ENCODE peak calls at places on chromosomes 16 and 17, in ten cellular contexts. One of them, this sample, is unnamed.
A peak's percentile ranks its signal among the peaks of the same experiment; 100 is the strongest.

GRCh38 chr17:82869536-82869935 is 29.7 kb upstream of the ZNF750 start:
- DNase-seq in astrocyte of the spinal cord: no peak
- DNase-seq in brain microvascular endothelial cell: no peak
- DNase-seq in HEK293T: no peak
- DNase-seq in NCI-H446: no peak
- DNase-seq in AG09319: no peak
- DNase-seq in transverse colon: no peak
- DNase-seq in stimulated activated CD4-positive, alpha-beta T cell treated with anti-CD3 and anti-CD28 coated beads, TNF-alpha, amount 100 ng/mL, for 24 hours: no peak
- DNase-seq in GM10248: no peak
- DNase-seq in tibial nerve: no peak
- DNase-seq in this sample: no peak

GRCh38 chr16:86930001-86930400 is 351.7 kb downstream of the FOXL1 start:
- DNase-seq in astrocyte of the spinal cord: no peak
- DNase-seq in brain microvascular endothelial cell: no peak
- DNase-seq in HEK293T: no peak
- DNase-seq in NCI-H446: no peak
- DNase-seq in AG09319: no peak
- DNase-seq in transverse colon: no peak
- DNase-seq in stimulated activated CD4-positive, alpha-beta T cell treated with anti-CD3 and anti-CD28 coated beads, TNF-alpha, amount 100 ng/mL, for 24 hours: no peak
- DNase-seq in GM10248: no peak
- DNase-seq in tibial nerve: no peak
- DNase-seq in this sample: no peak

GRCh38 chr17:42698736-42699414 is 16.5 kb downstream of the CNTNAP1 start:
- DNase-seq in astrocyte of the spinal cord: peak; percentile 63
- DNase-seq in brain microvascular endothelial cell: no peak
- DNase-seq in HEK293T: no peak
- DNase-seq in NCI-H446: no peak
- DNase-seq in AG09319: peak; percentile 64
- DNase-seq in transverse colon: no peak
- DNase-seq in stimulated activated CD4-positive, alpha-beta T cell treated with anti-CD3 and anti-CD28 coated beads, TNF-alpha, amount 100 ng/mL, for 24 hours: no peak
- DNase-seq in GM10248: no peak
- DNase-seq in tibial nerve: no peak
- DNase-seq in this sample: no peak

GRCh38 chr16:83356266-83356665 is 451.5 kb upstream of the HSBP1 start:
- DNase-seq in astrocyte of the spinal cord: peak; percentile 61
- DNase-seq in brain microvascular endothelial cell: peak; percentile 60
- DNase-seq in HEK293T: peak; percentile 51
- DNase-seq in NCI-H446: peak; percentile 13
- DNase-seq in AG09319: peak; percentile 43
- DNase-seq in transverse colon: no peak
- DNase-seq in stimulated activated CD4-positive, alpha-beta T cell treated with anti-CD3 and anti-CD28 coated beads, TNF-alpha, amount 100 ng/mL, for 24 hours: no peak
- DNase-seq in GM10248: peak; percentile 37
- DNase-seq in tibial nerve: peak; percentile 19
- DNase-seq in this sample: no peak

GRCh38 chr17:19642373-19642893 is 6.1 kb upstream of the ALDH3A2 start:
- DNase-seq in astrocyte of the spinal cord: no peak
- DNase-seq in brain microvascular endothelial cell: no peak
- DNase-seq in HEK293T: no peak
- DNase-seq in NCI-H446: no peak
- DNase-seq in AG09319: no peak
- DNase-seq in transverse colon: no peak
- DNase-seq in stimulated activated CD4-positive, alpha-beta T cell treated with anti-CD3 and anti-CD28 coated beads, TNF-alpha, amount 100 ng/mL, for 24 hours: no peak
- DNase-seq in GM10248: no peak
- DNase-seq in tibial nerve: no peak
- DNase-seq in this sample: no peak

GRCh38 chr16:11781773-11782172 is 15.3 kb downstream of the ZC3H7A start:
- DNase-seq in astrocyte of the spinal cord: no peak
- DNase-seq in brain microvascular endothelial cell: no peak
- DNase-seq in HEK293T: no peak
- DNase-seq in NCI-H446: peak; percentile 69
- DNase-seq in AG09319: no peak
- DNase-seq in transverse colon: no peak
- DNase-seq in stimulated activated CD4-positive, alpha-beta T cell treated with anti-CD3 and anti-CD28 coated beads, TNF-alpha, amount 100 ng/mL, for 24 hours: no peak
- DNase-seq in GM10248: no peak
- DNase-seq in tibial nerve: no peak
- DNase-seq in this sample: peak; percentile 50

GRCh38 chr16:72936408-72936807 is 111.5 kb downstream of the ZFHX3 start:
- DNase-seq in astrocyte of the spinal cord: no peak
- DNase-seq in brain microvascular endothelial cell: no peak
- DNase-seq in HEK293T: no peak
- DNase-seq in NCI-H446: no peak
- DNase-seq in AG09319: no peak
- DNase-seq in transverse colon: no peak
- DNase-seq in stimulated activated CD4-positive, alpha-beta T cell treated with anti-CD3 and anti-CD28 coated beads, TNF-alpha, amount 100 ng/mL, for 24 hours: no peak
- DNase-seq in GM10248: no peak
- DNase-seq in tibial nerve: no peak
- DNase-seq in this sample: no peak

GRCh38 chr16:48608452-48608851 is 1.5 kb downstream of the N4BP1 start:
- DNase-seq in astrocyte of the spinal cord: no peak
- DNase-seq in brain microvascular endothelial cell: no peak
- DNase-seq in HEK293T: no peak
- DNase-seq in NCI-H446: no peak
- DNase-seq in AG09319: no peak
- DNase-seq in transverse colon: no peak
- DNase-seq in stimulated activated CD4-positive, alpha-beta T cell treated with anti-CD3 and anti-CD28 coated beads, TNF-alpha, amount 100 ng/mL, for 24 hours: no peak
- DNase-seq in GM10248: peak; percentile 75
- DNase-seq in tibial nerve: no peak
- DNase-seq in this sample: peak; percentile 66

GRCh38 chr17:14356043-14356637 is 55.3 kb downstream of the HS3ST3B1 start:
- DNase-seq in astrocyte of the spinal cord: no peak
- DNase-seq in brain microvascular endothelial cell: no peak
- DNase-seq in HEK293T: no peak
- DNase-seq in NCI-H446: no peak
- DNase-seq in AG09319: no peak
- DNase-seq in transverse colon: no peak
- DNase-seq in stimulated activated CD4-positive, alpha-beta T cell treated with anti-CD3 and anti-CD28 coated beads, TNF-alpha, amount 100 ng/mL, for 24 hours: no peak
- DNase-seq in GM10248: no peak
- DNase-seq in tibial nerve: no peak
- DNase-seq in this sample: no peak

GRCh38 chr17:58285422-58285810 is 4.7 kb upstream of the MPO start:
- DNase-seq in astrocyte of the spinal cord: no peak
- DNase-seq in brain microvascular endothelial cell: no peak
- DNase-seq in HEK293T: no peak
- DNase-seq in NCI-H446: no peak
- DNase-seq in AG09319: no peak
- DNase-seq in transverse colon: no peak
- DNase-seq in stimulated activated CD4-positive, alpha-beta T cell treated with anti-CD3 and anti-CD28 coated beads, TNF-alpha, amount 100 ng/mL, for 24 hours: no peak
- DNase-seq in GM10248: no peak
- DNase-seq in tibial nerve: no peak
- DNase-seq in this sample: no peak

GRCh38 chr17:2883544-2884203 is 87.4 kb downstream of the RAP1GAP2 start:
- DNase-seq in astrocyte of the spinal cord: peak; percentile 17
- DNase-seq in brain microvascular endothelial cell: peak; percentile 59
- DNase-seq in HEK293T: no peak
- DNase-seq in NCI-H446: peak; percentile 58
- DNase-seq in AG09319: no peak
- DNase-seq in transverse colon: no peak
- DNase-seq in stimulated activated CD4-positive, alpha-beta T cell treated with anti-CD3 and anti-CD28 coated beads, TNF-alpha, amount 100 ng/mL, for 24 hours: no peak
- DNase-seq in GM10248: no peak
- DNase-seq in tibial nerve: no peak
- DNase-seq in this sample: no peak

GRCh38 chr17:73723317-73723716 is 79.1 kb upstream of the SDK2 start:
- DNase-seq in astrocyte of the spinal cord: no peak
- DNase-seq in brain microvascular endothelial cell: no peak
- DNase-seq in HEK293T: no peak
- DNase-seq in NCI-H446: no peak
- DNase-seq in AG09319: no peak
- DNase-seq in transverse colon: no peak
- DNase-seq in stimulated activated CD4-positive, alpha-beta T cell treated with anti-CD3 and anti-CD28 coated beads, TNF-alpha, amount 100 ng/mL, for 24 hours: no peak
- DNase-seq in GM10248: no peak
- DNase-seq in tibial nerve: no peak
- DNase-seq in this sample: no peak

GRCh38 chr17:7835818-7836595 is 2.0 kb downstream of the KDM6B start:
- DNase-seq in astrocyte of the spinal cord: peak; percentile 70
- DNase-seq in brain microvascular endothelial cell: peak; percentile 36
- DNase-seq in HEK293T: no peak
- DNase-seq in NCI-H446: peak; percentile 77
- DNase-seq in AG09319: no peak
- DNase-seq in transverse colon: peak; percentile 81
- DNase-seq in stimulated activated CD4-positive, alpha-beta T cell treated with anti-CD3 and anti-CD28 coated beads, TNF-alpha, amount 100 ng/mL, for 24 hours: no peak
- DNase-seq in GM10248: no peak
- DNase-seq in tibial nerve: peak; percentile 73
- DNase-seq in this sample: no peak

GRCh38 chr17:38735161-38735997 is 5.2 kb downstream of the CISD3 start:
- DNase-seq in astrocyte of the spinal cord: no peak
- DNase-seq in brain microvascular endothelial cell: no peak
- DNase-seq in HEK293T: peak; percentile 68
- DNase-seq in NCI-H446: peak; percentile 49
- DNase-seq in AG09319: no peak
- DNase-seq in transverse colon: peak; percentile 66
- DNase-seq in stimulated activated CD4-positive, alpha-beta T cell treated with anti-CD3 and anti-CD28 coated beads, TNF-alpha, amount 100 ng/mL, for 24 hours: peak; percentile 71
- DNase-seq in GM10248: peak; percentile 87
- DNase-seq in tibial nerve: peak; percentile 56
- DNase-seq in this sample: no peak

GRCh38 chr16:49468611-49469322 is 95.2 kb downstream of the C16orf78 start:
- DNase-seq in astrocyte of the spinal cord: no peak
- DNase-seq in brain microvascular endothelial cell: no peak
- DNase-seq in HEK293T: no peak
- DNase-seq in NCI-H446: no peak
- DNase-seq in AG09319: no peak
- DNase-seq in transverse colon: no peak
- DNase-seq in stimulated activated CD4-positive, alpha-beta T cell treated with anti-CD3 and anti-CD28 coated beads, TNF-alpha, amount 100 ng/mL, for 24 hours: no peak
- DNase-seq in GM10248: no peak
- DNase-seq in tibial nerve: no peak
- DNase-seq in this sample: no peak

GRCh38 chr17:43695968-43696865 is 34.5 kb upstream of the MEOX1 start:
- DNase-seq in astrocyte of the spinal cord: no peak
- DNase-seq in brain microvascular endothelial cell: no peak
- DNase-seq in HEK293T: no peak
- DNase-seq in NCI-H446: peak; percentile 84
- DNase-seq in AG09319: no peak
- DNase-seq in transverse colon: no peak
- DNase-seq in stimulated activated CD4-positive, alpha-beta T cell treated with anti-CD3 and anti-CD28 coated beads, TNF-alpha, amount 100 ng/mL, for 24 hours: no peak
- DNase-seq in GM10248: no peak
- DNase-seq in tibial nerve: no peak
- DNase-seq in this sample: no peak

GRCh38 chr16:63617990-63618763 is 1503.7 kb downstream of the CDH11 start:
- DNase-seq in astrocyte of the spinal cord: no peak
- DNase-seq in brain microvascular endothelial cell: no peak
- DNase-seq in HEK293T: no peak
- DNase-seq in NCI-H446: peak; percentile 47
- DNase-seq in AG09319: no peak
- DNase-seq in transverse colon: no peak
- DNase-seq in stimulated activated CD4-positive, alpha-beta T cell treated with anti-CD3 and anti-CD28 coated beads, TNF-alpha, amount 100 ng/mL, for 24 hours: no peak
- DNase-seq in GM10248: no peak
- DNase-seq in tibial nerve: no peak
- DNase-seq in this sample: no peak

GRCh38 chr16:79286646-79287423 is 313.7 kb downstream of the MAF start:
- DNase-seq in astrocyte of the spinal cord: no peak
- DNase-seq in brain microvascular endothelial cell: no peak
- DNase-seq in HEK293T: no peak
- DNase-seq in NCI-H446: no peak
- DNase-seq in AG09319: no peak
- DNase-seq in transverse colon: peak; percentile 58
- DNase-seq in stimulated activated CD4-positive, alpha-beta T cell treated with anti-CD3 and anti-CD28 coated beads, TNF-alpha, amount 100 ng/mL, for 24 hours: no peak
- DNase-seq in GM10248: peak; percentile 42
- DNase-seq in tibial nerve: peak; percentile 15
- DNase-seq in this sample: peak; percentile 69

GRCh38 chr16:16158741-16159374 is 64.4 kb downstream of the ABCC6 start:
- DNase-seq in astrocyte of the spinal cord: no peak
- DNase-seq in brain microvascular endothelial cell: no peak
- DNase-seq in HEK293T: no peak
- DNase-seq in NCI-H446: no peak
- DNase-seq in AG09319: no peak
- DNase-seq in transverse colon: no peak
- DNase-seq in stimulated activated CD4-positive, alpha-beta T cell treated with anti-CD3 and anti-CD28 coated beads, TNF-alpha, amount 100 ng/mL, for 24 hours: no peak
- DNase-seq in GM10248: no peak
- DNase-seq in tibial nerve: no peak
- DNase-seq in this sample: no peak

GRCh38 chr17:41428591-41429326 is 4.4 kb upstream of the KRT37 start:
- DNase-seq in astrocyte of the spinal cord: peak; percentile 40
- DNase-seq in brain microvascular endothelial cell: no peak
- DNase-seq in HEK293T: no peak
- DNase-seq in NCI-H446: no peak
- DNase-seq in AG09319: no peak
- DNase-seq in transverse colon: no peak
- DNase-seq in stimulated activated CD4-positive, alpha-beta T cell treated with anti-CD3 and anti-CD28 coated beads, TNF-alpha, amount 100 ng/mL, for 24 hours: no peak
- DNase-seq in GM10248: no peak
- DNase-seq in tibial nerve: no peak
- DNase-seq in this sample: no peak

GRCh38 chr17:59607817-59608403 is 11.8 kb upstream of the CLTC start:
- DNase-seq in astrocyte of the spinal cord: no peak
- DNase-seq in brain microvascular endothelial cell: no peak
- DNase-seq in HEK293T: peak; percentile 27
- DNase-seq in NCI-H446: no peak
- DNase-seq in AG09319: no peak
- DNase-seq in transverse colon: no peak
- DNase-seq in stimulated activated CD4-positive, alpha-beta T cell treated with anti-CD3 and anti-CD28 coated beads, TNF-alpha, amount 100 ng/mL, for 24 hours: no peak
- DNase-seq in GM10248: no peak
- DNase-seq in tibial nerve: no peak
- DNase-seq in this sample: no peak

This sample was measured in GM06990.